ENCODE peak calls at places on chromosomes 11 and 22, in four cellular contexts. W, H, T and Z are unnamed samples.

GRCh38 chr11:93005239-93005638 is 35.8 kb downstream of the MTNR1B start:
- DNase-seq in T (peak), H (peak), W (no peak), Z (no peak)

GRCh38 chr11:113045146-113045545 is 83.9 kb downstream of the NCAM1 start:
- DNase-seq in W (no peak), H (peak), T (no peak), Z (no peak)

GRCh38 chr11:1568451-1568911 is 3.6 kb downstream of the DUSP8 start:
- DNase-seq in H (no peak), T (no peak), W (no peak), Z (no peak)

GRCh38 chr11:2468363-2469240 is 23.8 kb downstream of the KCNQ1 start:
- DNase-seq in W (no peak), H (no peak), T (no peak), Z (no peak)

GRCh38 chr11:86116386-86116726 is 47.5 kb upstream of the PICALM start:
- DNase-seq in H (peak), W (peak), T (peak), Z (no peak)

GRCh38 chr11:33013706-33014105 is 2.0 kb upstream of the DEPDC7 start:
- DNase-seq in H (no peak), W (no peak), T (no peak), Z (no peak)

GRCh38 chr22:23267225-23268043 is 87.1 kb downstream of the BCR start:
- DNase-seq in T (no peak), W (no peak), H (no peak), Z (no peak)

GRCh38 chr22:25900880-25901279 is 158.9 kb downstream of the MYO18B start:
- DNase-seq in H (no peak), T (no peak), W (no peak), Z (no peak)

GRCh38 chr22:22884888-22885840 is 2.5 kb upstream of the IGLL5 start:
- DNase-seq in W (no peak), T (no peak), H (no peak), Z (peak)

GRCh38 chr11:1842149-1843097 is 3.6 kb downstream of the TNNI2 start:
- DNase-seq in T (no peak), H (no peak), W (no peak), Z (no peak)

GRCh38 chr11:131609317-131609716 is 238.9 kb downstream of the NTM start:
- DNase-seq in T (peak), H (peak), W (no peak), Z (no peak)

GRCh38 chr22:34414467-34415440 is 494.5 kb upstream of the LARGE1 start:
- DNase-seq in H (peak), W (no peak), T (peak), Z (no peak)

GRCh38 chr22:49810363-49811013 is 17.2 kb downstream of the BRD1 start:
- DNase-seq in W (no peak), H (no peak), T (no peak), Z (no peak)

GRCh38 chr11:78688460-78688859 is 113.8 kb upstream of the NARS2 start:
- DNase-seq in T (no peak), H (no peak), W (no peak), Z (no peak)

GRCh38 chr11:124669193-124669592 is 4.3 kb downstream of the SIAE start:
- DNase-seq in H (peak), T (peak), W (peak), Z (peak)

GRCh38 chr22:37425800-37426531 is 1.3 kb downstream of the ELFN2 start:
- DNase-seq in W (no peak), H (peak), T (no peak), Z (no peak)

GRCh38 chr11:126355324-126355925 is at the start of gene ST3GAL4:
- DNase-seq in T (peak), H (peak), W (peak), Z (peak)

GRCh38 chr11:47062736-47063135 is 113.9 kb downstream of the ARFGAP2 start:
- DNase-seq in H (no peak), T (no peak), W (no peak), Z (no peak)

GRCh38 chr11:119371067-119371601 is 10.4 kb downstream of the USP2 start:
- DNase-seq in T (no peak), W (no peak), H (no peak), Z (peak)

GRCh38 chr11:2521681-2522630 is 77.1 kb downstream of the KCNQ1 start:
- DNase-seq in H (no peak), W (peak), T (no peak), Z (peak)

GRCh38 chr22:21098099-21098671 is 52.4 kb downstream of the LRRC74B start:
- DNase-seq in T (no peak), W (no peak), H (no peak), Z (no peak)

GRCh38 chr22:49486225-49486624 is 341.4 kb downstream of the BRD1 start:
- DNase-seq in H (no peak), T (no peak), W (no peak), Z (no peak)

GRCh38 chr22:31092161-31092560 is 11.0 kb downstream of the SMTN start:
- DNase-seq in W (no peak), T (no peak), H (no peak), Z (no peak)